ENCODE peak calls at places on chromosomes 11 and 22, in five cellular contexts. I is mesendoderm, B is IMR-90, C is neuronal stem cell, K is H9. D is an unnamed sample.
A peak's percentile ranks its signal among the peaks of the same experiment; 100 is the strongest.

GRCh38 chr11:57094206-57094940 is 87.4 kb upstream of the LRRC55 start:
- DNase-seq in I (peak; percentile 25), B (peak; percentile 21), C (no peak), K (no peak), D (peak; percentile 32)

GRCh38 chr11:15011741-15012140 is 39.6 kb upstream of the CALCA start:
- DNase-seq in I (no peak), B (no peak), C (no peak), K (no peak), D (no peak)

GRCh38 chr11:68525930-68526329 is 65.4 kb downstream of the PPP6R3 start:
- DNase-seq in I (no peak), B (peak; percentile 47), C (no peak), K (no peak), D (no peak)

GRCh38 chr11:119671561-119672015 is 57.4 kb downstream of the NECTIN1 start:
- DNase-seq in I (no peak), B (peak; percentile 55), C (no peak), K (no peak), D (peak; percentile 52)

GRCh38 chr11:12079726-12080556 is 30.4 kb upstream of the MICAL2 start:
- DNase-seq in I (peak; percentile 81), B (peak; percentile 99), C (no peak), K (no peak), D (peak; percentile 99)

GRCh38 chr11:3009481-3009880 is 17.4 kb upstream of the NAP1L4 start:
- DNase-seq in I (no peak), B (no peak), C (no peak), K (no peak), D (no peak)

GRCh38 chr11:62832346-62833234 is at the start of gene TEX54:
- DNase-seq in I (no peak), B (peak; percentile 22), C (no peak), K (no peak), D (no peak)

GRCh38 chr22:29344137-29344536 is 28.6 kb upstream of the RASL10A start:
- DNase-seq in I (peak; percentile 37), B (peak; percentile 79), C (no peak), K (no peak), D (peak; percentile 69)

GRCh38 chr11:94312339-94312738 is 8.0 kb downstream of the IZUMO1R start:
- DNase-seq in I (no peak), B (no peak), C (no peak), K (no peak), D (no peak)

GRCh38 chr22:39471421-39472141 is 14.8 kb downstream of the MGAT3 start:
- DNase-seq in I (peak; percentile 80), B (peak; percentile 51), C (no peak), K (no peak), D (peak; percentile 76)

DNA sequence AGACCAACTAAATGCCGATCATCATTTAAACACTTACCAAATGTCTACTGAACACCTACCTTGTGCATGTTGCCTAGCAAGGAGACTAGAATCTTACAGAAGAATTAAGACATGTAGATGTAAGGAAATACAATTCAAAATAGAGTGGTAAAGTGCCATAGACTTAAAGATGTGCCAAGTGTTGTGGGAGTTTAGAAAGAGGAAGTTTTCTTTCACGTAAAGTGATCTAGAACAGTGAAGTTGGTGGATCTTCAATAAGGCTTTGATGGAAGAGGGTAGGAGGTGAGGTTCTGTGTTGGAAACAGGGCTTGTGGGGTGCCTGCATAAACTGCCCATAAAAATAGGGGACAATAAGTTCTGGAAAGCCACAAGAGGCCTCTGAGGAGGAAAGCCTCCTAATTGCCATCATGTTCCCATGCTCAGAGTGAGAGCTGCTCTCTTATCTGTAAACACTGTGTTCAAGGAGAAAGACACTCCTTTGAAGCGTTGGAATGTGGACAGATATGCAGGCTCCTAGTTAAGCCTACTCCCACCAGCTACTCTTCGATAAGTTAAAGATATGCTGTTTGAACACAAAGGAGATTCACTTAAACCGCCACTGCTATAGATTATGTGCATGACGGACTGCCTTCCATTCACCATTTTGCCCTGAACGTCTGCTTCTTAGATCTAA is 66.7 kb downstream of the HSD17B12 start:
- DNase-seq in I (peak; percentile 47), B (no peak), C (no peak), K (no peak), D (no peak)
- H3K27ac ChIP-seq in I (no peak overlapping the region), B (no peak overlapping the region), C (no peak overlapping the region), K (no peak overlapping the region), D (no peak overlapping the region)

DNA sequence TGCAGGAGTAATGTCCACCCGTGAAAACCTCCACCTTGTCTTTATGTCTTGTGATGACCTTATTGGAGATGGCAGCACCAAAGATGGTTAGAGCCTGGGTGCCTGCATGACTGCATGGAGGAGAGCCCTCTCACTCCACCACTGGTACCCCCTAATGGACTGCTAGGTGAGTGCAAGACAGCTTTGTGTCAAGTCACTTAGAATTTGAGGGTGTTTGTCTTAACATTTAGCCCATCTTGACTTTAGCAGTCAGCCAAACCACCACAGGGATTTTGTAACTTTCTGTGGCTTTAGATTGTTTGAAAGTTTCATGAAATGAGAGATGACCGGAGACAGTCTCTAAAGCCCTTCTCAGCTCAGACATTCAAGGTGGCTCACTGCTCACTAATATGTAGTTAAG is 232.9 kb upstream of the NCAM1 start:
- DNase-seq in I (no peak), B (no peak), C (no peak), K (no peak), D (no peak)
- H3K23ac ChIP-seq in I (no peak overlapping the region), B (no peak overlapping the region), C (no peak overlapping the region), K (no peak overlapping the region), D (no peak overlapping the region)

GRCh38 chr22:47778160-47778658 is 1015.8 kb downstream of the TBC1D22A start:
- DNase-seq in I (no peak), B (no peak), C (no peak), K (no peak), D (no peak)
- H2BK15ac ChIP-seq in I (no peak overlapping the region), B (no peak overlapping the region), C (no peak overlapping the region), K (no peak overlapping the region), D (no peak overlapping the region)

DNA sequence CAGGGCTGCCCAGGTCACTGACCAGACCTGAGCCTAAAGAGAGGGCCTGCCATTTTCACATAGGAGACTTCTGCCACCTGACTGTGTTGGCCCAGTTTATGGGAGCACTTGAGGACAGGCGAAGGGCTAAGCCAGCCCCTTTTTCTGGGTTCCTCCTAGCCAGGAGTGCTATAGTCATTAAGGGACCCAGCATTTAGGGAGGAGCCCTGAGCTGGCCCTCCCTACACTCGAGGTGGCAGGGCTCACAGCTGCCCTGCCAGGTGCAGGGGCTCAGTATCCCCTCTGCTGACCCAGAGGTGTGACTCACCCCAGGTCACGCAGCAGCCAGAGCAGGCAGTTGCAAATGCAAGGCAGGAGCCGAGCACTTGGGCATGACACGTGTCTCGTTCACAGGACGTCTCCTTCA is 86.3 kb upstream of the CRYBB3 start:
- DNase-seq in I (peak; percentile 16), B (no peak), C (no peak), K (no peak), D (peak; percentile 43)
- H3K27ac ChIP-seq in I (no peak overlapping the region), B (no peak overlapping the region), C (no peak overlapping the region), K (no peak overlapping the region), D (no peak overlapping the region)